ENCODE peak calls at places on chromosomes 12 and 14, in four cellular contexts. One of them, this sample, is unnamed.

GRCh38 chr12:27542628-27543027 is 18.6 kb downstream of the PPFIBP1 start:
- DNase-seq in GM23338: no peak
- DNase-seq in testis: no peak
- DNase-seq in right atrium auricular region: no peak
- DNase-seq in this sample: peak; percentile 79

GRCh38 chr12:79732647-79733046 is 41.9 kb upstream of the PAWR start:
- DNase-seq in GM23338: no peak
- DNase-seq in right atrium auricular region: no peak
- DNase-seq in testis: no peak
- DNase-seq in this sample: no peak

GRCh38 chr12:107998863-107999262 is 130.2 kb upstream of the WSCD2 start:
- DNase-seq in GM23338: no peak
- DNase-seq in right atrium auricular region: no peak
- DNase-seq in testis: no peak
- DNase-seq in this sample: no peak

GRCh38 chr12:29769162-29769820 is 14.5 kb downstream of the TMTC1 start:
- DNase-seq in right atrium auricular region: no peak
- DNase-seq in GM23338: no peak
- DNase-seq in testis: no peak
- DNase-seq in this sample: no peak

GRCh38 chr14:91425720-91426032 is 8.1 kb upstream of the CCDC88C start:
- DNase-seq in right atrium auricular region: no peak
- DNase-seq in GM23338: no peak
- DNase-seq in testis: no peak
- DNase-seq in this sample: no peak

GRCh38 chr12:75116611-75117010 is 93.0 kb downstream of the KCNC2 start:
- DNase-seq in GM23338: no peak
- DNase-seq in testis: no peak
- DNase-seq in right atrium auricular region: no peak
- DNase-seq in this sample: no peak

GRCh38 chr12:79634957-79635471 is 55.8 kb downstream of the PAWR start:
- DNase-seq in testis: no peak
- DNase-seq in GM23338: peak; percentile 68
- DNase-seq in right atrium auricular region: no peak
- DNase-seq in this sample: peak; percentile 27

GRCh38 chr14:71610797-71611196 is 321.4 kb upstream of the RGS6 start:
- DNase-seq in right atrium auricular region: no peak
- DNase-seq in GM23338: no peak
- DNase-seq in testis: no peak
- DNase-seq in this sample: no peak

GRCh38 chr14:65769151-65769550 is 356.6 kb downstream of the FUT8 start:
- DNase-seq in right atrium auricular region: no peak
- DNase-seq in GM23338: no peak
- DNase-seq in testis: no peak
- DNase-seq in this sample: no peak

GRCh38 chr12:49972641-49973360 is at the start of gene AQP6:
- DNase-seq in testis: no peak
- DNase-seq in GM23338: no peak
- DNase-seq in right atrium auricular region: no peak
- DNase-seq in this sample: no peak

GRCh38 chr14:51095854-51096823 is 1.2 kb upstream of the TRIM9 start:
- DNase-seq in right atrium auricular region: no peak
- DNase-seq in testis: peak; percentile 29
- DNase-seq in GM23338: no peak
- DNase-seq in this sample: no peak

GRCh38 chr14:39218171-39218769 is 15.4 kb upstream of the MIA2 start:
- DNase-seq in GM23338: no peak
- DNase-seq in right atrium auricular region: no peak
- DNase-seq in testis: peak; percentile 17
- DNase-seq in this sample: peak; percentile 59

GRCh38 chr12:102992297-102992696 is 34.8 kb downstream of the ASCL1 start:
- DNase-seq in testis: no peak
- DNase-seq in right atrium auricular region: no peak
- DNase-seq in GM23338: no peak
- DNase-seq in this sample: no peak

GRCh38 chr12:26274441-26275312 is 79.3 kb downstream of the SSPN start:
- DNase-seq in testis: peak; percentile 86
- DNase-seq in right atrium auricular region: peak; percentile 96
- DNase-seq in GM23338: peak; percentile 8
- DNase-seq in this sample: peak; percentile 98

GRCh38 chr12:41681898-41682297 is 462.8 kb downstream of the GXYLT1 start:
- DNase-seq in right atrium auricular region: no peak
- DNase-seq in GM23338: peak; percentile 18
- DNase-seq in testis: no peak
- DNase-seq in this sample: no peak

GRCh38 chr14:46074061-46074460 is 577.5 kb downstream of the RPL10L start:
- DNase-seq in right atrium auricular region: no peak
- DNase-seq in GM23338: no peak
- DNase-seq in testis: no peak
- DNase-seq in this sample: no peak

GRCh38 chr14:21258889-21259787 is 10.1 kb downstream of the HNRNPC start:
- DNase-seq in right atrium auricular region: no peak
- DNase-seq in GM23338: no peak
- DNase-seq in testis: no peak
- DNase-seq in this sample: no peak

GRCh38 chr14:21255385-21256101 is 13.7 kb downstream of the HNRNPC start:
- DNase-seq in right atrium auricular region: no peak
- DNase-seq in testis: no peak
- DNase-seq in GM23338: no peak
- DNase-seq in this sample: no peak

GRCh38 chr14:21258194-21258888 is 10.9 kb downstream of the HNRNPC start:
- DNase-seq in testis: no peak
- DNase-seq in right atrium auricular region: no peak
- DNase-seq in GM23338: no peak
- DNase-seq in this sample: no peak

GRCh38 chr14:21256539-21257394 is 12.5 kb downstream of the HNRNPC start:
- DNase-seq in right atrium auricular region: no peak
- DNase-seq in GM23338: no peak
- DNase-seq in testis: no peak
- DNase-seq in this sample: no peak

DNA sequence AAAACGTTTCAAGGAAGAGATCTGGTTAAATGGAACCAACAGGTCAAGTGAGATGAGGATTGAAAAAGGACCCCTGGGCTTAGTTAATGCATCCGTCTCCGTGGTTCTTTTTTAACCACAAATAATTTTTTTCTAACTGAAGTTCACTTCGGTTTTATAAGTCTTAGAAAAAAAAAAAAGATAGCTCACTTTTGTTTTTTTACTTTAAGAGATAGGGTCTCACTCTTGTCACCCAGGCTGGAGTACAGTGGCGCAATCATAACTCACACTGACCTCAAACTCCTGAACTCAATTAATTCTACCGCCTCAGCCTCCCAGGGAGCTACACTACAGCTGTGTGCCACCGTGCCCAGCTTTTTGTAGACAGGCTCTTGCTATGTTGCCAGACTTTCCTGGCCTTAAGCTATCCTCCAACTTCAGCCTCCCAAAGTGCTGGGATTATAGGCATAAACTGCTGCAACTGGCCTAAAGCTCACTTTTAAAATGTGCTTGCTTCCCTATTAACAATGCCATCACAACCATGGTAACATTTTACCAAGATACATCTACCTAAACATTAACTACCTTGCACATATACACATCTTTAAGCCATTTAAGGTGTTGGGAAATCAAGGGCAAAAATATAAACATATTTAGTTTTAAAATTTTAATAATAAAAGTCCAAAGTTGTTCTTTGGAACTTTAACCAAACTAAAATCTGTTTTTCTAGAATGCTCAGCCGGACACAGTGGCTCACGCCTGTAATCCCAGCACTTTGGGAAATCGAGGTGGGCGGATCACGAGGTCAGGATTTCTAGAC is 11.6 kb downstream of the HNRNPC start:
- DNase-seq in testis: no peak
- DNase-seq in right atrium auricular region: no peak
- DNase-seq in GM23338: no peak
- DNase-seq in this sample: no peak
- H3K27ac ChIP-seq in testis: no peak overlapping the region
- H3K27ac ChIP-seq in right atrium auricular region: no peak overlapping the region
- H3K27ac ChIP-seq in GM23338: peak overlapping the region; percentile 24
- H3K27ac ChIP-seq in this sample: no peak overlapping the region

GRCh38 chr12:89349814-89350213 is 2.5 kb downstream of the DUSP6 start:
- DNase-seq in GM23338: peak; percentile 91
- DNase-seq in testis: peak; percentile 26
- DNase-seq in right atrium auricular region: no peak
- DNase-seq in this sample: no peak
- H3K27ac ChIP-seq in GM23338: peak overlapping the region; percentile 56
- H3K27ac ChIP-seq in testis: peak overlapping the region; percentile 94
- H3K27ac ChIP-seq in right atrium auricular region: peak overlapping the region; percentile 100
- H3K27ac ChIP-seq in this sample: peak overlapping the region; percentile 100

GRCh38 chr14:61500046-61500445 is 178.7 kb downstream of the PRKCH start:
- DNase-seq in GM23338: no peak
- DNase-seq in right atrium auricular region: no peak
- DNase-seq in testis: no peak
- DNase-seq in this sample: no peak

GRCh38 chr14:61495809-61496208 is 174.4 kb downstream of the PRKCH start:
- DNase-seq in testis: no peak
- DNase-seq in GM23338: no peak
- DNase-seq in right atrium auricular region: no peak
- DNase-seq in this sample: no peak

GRCh38 chr14:61501714-61502458 is 180.5 kb downstream of the PRKCH start:
- DNase-seq in right atrium auricular region: no peak
- DNase-seq in GM23338: no peak
- DNase-seq in testis: no peak
- DNase-seq in this sample: no peak

GRCh38 chr14:61498303-61498702 is 176.9 kb downstream of the PRKCH start:
- DNase-seq in testis: no peak
- DNase-seq in right atrium auricular region: no peak
- DNase-seq in GM23338: no peak
- DNase-seq in this sample: no peak

GRCh38 chr14:61498811-61499210 is 177.4 kb downstream of the PRKCH start:
- DNase-seq in testis: no peak
- DNase-seq in right atrium auricular region: no peak
- DNase-seq in GM23338: no peak
- DNase-seq in this sample: no peak
- H3K27ac ChIP-seq in testis: no peak overlapping the region
- H3K27ac ChIP-seq in right atrium auricular region: peak overlapping the region; percentile 49
- H3K27ac ChIP-seq in GM23338: no peak overlapping the region
- H3K27ac ChIP-seq in this sample: peak overlapping the region; percentile 28

DNA sequence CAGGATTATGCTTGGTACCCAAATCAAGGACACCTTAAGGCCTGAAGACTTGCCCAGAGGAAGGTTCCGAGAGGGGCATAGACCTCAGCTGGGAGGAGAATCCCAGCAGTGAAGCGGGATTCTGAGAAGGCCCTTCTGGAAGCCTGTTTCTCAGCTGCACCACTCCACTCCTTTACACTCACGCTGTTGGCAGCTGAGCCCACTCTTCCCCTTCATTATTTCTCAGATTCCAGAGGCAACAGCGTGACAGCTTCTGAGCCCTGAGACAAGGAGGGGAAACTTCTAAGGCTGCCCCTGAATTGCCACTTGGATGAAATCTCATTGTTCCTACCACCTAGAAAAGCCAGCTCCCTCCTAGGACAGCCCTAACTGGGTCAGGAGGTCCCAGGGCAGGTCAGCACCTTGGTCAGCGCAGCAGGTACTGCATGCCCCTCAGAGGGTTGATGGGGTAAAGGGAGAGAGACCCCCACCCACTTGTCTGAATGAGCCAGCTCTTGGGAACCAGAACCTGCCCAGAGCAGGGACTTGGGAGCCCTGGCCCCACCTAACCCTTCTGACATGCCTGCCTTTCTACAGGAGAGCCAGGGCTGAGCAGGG is 53.9 kb downstream of the ISCA2 start:
- DNase-seq in GM23338: peak; percentile 55
- DNase-seq in right atrium auricular region: no peak
- DNase-seq in testis: no peak
- DNase-seq in this sample: no peak
- H3K27ac ChIP-seq in GM23338: no peak overlapping the region
- H3K27ac ChIP-seq in right atrium auricular region: no peak overlapping the region
- H3K27ac ChIP-seq in testis: no peak overlapping the region
- H3K27ac ChIP-seq in this sample: no peak overlapping the region

GRCh38 chr14:95240859-95241813 is 78.6 kb downstream of the CLMN start:
- DNase-seq in right atrium auricular region: no peak
- DNase-seq in GM23338: no peak
- DNase-seq in testis: no peak
- DNase-seq in this sample: no peak
- H3K27ac ChIP-seq in right atrium auricular region: no peak overlapping the region
- H3K27ac ChIP-seq in GM23338: no peak overlapping the region
- H3K27ac ChIP-seq in testis: no peak overlapping the region
- H3K27ac ChIP-seq in this sample: no peak overlapping the region

DNA sequence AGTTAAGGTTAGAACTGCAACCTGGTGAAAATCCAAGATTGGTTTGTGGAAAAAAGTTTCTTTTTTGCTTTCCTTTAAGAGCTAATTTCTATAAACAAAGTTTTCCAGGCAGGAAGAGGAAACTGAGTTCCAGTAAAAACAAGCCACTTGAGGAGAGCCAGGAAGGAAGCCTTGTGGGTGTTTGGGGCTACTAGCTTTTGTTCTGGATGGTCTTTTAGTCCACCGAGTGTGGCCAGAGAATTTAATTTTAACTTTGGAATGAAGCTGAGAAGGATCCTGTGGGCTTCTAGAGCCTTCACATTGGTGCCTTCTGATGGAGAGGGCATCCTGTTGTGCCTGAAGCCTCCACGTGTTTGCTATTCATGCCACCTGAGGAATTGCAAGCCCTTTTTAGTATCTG is 327.9 kb downstream of the C12orf75 start:
- DNase-seq in right atrium auricular region: no peak
- DNase-seq in GM23338: no peak
- DNase-seq in testis: no peak
- DNase-seq in this sample: no peak
- H3K27ac ChIP-seq in right atrium auricular region: peak overlapping the region; percentile 58
- H3K27ac ChIP-seq in GM23338: no peak overlapping the region
- H3K27ac ChIP-seq in testis: peak overlapping the region; percentile 50
- H3K27ac ChIP-seq in this sample: peak overlapping the region; percentile 65

GRCh38 chr14:104792945-104793702 is 2.4 kb downstream of the AKT1 start:
- DNase-seq in testis: no peak
- DNase-seq in right atrium auricular region: no peak
- DNase-seq in GM23338: peak; percentile 64
- DNase-seq in this sample: no peak
- H3K27ac ChIP-seq in testis: no peak overlapping the region
- H3K27ac ChIP-seq in right atrium auricular region: no peak overlapping the region
- H3K27ac ChIP-seq in GM23338: no peak overlapping the region
- H3K27ac ChIP-seq in this sample: no peak overlapping the region

GRCh38 chr14:101476258-101476930 is 84.9 kb upstream of the DIO3 start:
- DNase-seq in GM23338: no peak
- DNase-seq in right atrium auricular region: no peak
- DNase-seq in testis: peak; percentile 10
- DNase-seq in this sample: no peak
- H3K27ac ChIP-seq in GM23338: no peak overlapping the region
- H3K27ac ChIP-seq in right atrium auricular region: no peak overlapping the region
- H3K27ac ChIP-seq in testis: peak overlapping the region; percentile 83
- H3K27ac ChIP-seq in this sample: no peak overlapping the region

GRCh38 chr12:4444031-4444430 is 1.6 kb downstream of the FGF6 start:
- DNase-seq in right atrium auricular region: no peak
- DNase-seq in testis: no peak
- DNase-seq in GM23338: no peak
- DNase-seq in this sample: no peak

GRCh38 chr12:4439736-4440135 is 5.9 kb downstream of the FGF6 start:
- DNase-seq in testis: no peak
- DNase-seq in right atrium auricular region: peak; percentile 21
- DNase-seq in GM23338: no peak
- DNase-seq in this sample: no peak

GRCh38 chr12:4440187-4440941 is 5.3 kb downstream of the FGF6 start:
- DNase-seq in GM23338: peak; percentile 48
- DNase-seq in right atrium auricular region: peak; percentile 30
- DNase-seq in testis: no peak
- DNase-seq in this sample: no peak

GRCh38 chr12:4443616-4444015 is 2.0 kb downstream of the FGF6 start:
- DNase-seq in right atrium auricular region: no peak
- DNase-seq in testis: no peak
- DNase-seq in GM23338: no peak
- DNase-seq in this sample: no peak

GRCh38 chr12:4441355-4442330 is 4.0 kb downstream of the FGF6 start:
- DNase-seq in right atrium auricular region: no peak
- DNase-seq in GM23338: peak; percentile 74
- DNase-seq in testis: no peak
- DNase-seq in this sample: no peak
- H3K27ac ChIP-seq in right atrium auricular region: no peak overlapping the region
- H3K27ac ChIP-seq in GM23338: no peak overlapping the region
- H3K27ac ChIP-seq in testis: no peak overlapping the region
- H3K27ac ChIP-seq in this sample: no peak overlapping the region